ENCODE peak calls at places on chromosomes 1 and 21, in four cellular contexts. One of them, this sample, is unnamed.

GRCh38 chr1:36803870-36804560 is 230.3 kb downstream of the GRIK3 start:
- DNase-seq in tibial artery: no peak
- DNase-seq in fibroblast of mammary gland: no peak
- DNase-seq in cardiac muscle cell: no peak
- DNase-seq in this sample: no peak

GRCh38 chr1:31672988-31673387 is 28.3 kb upstream of the PEF1 start:
- DNase-seq in cardiac muscle cell: no peak
- DNase-seq in tibial artery: peak
- DNase-seq in fibroblast of mammary gland: no peak
- DNase-seq in this sample: no peak

GRCh38 chr1:9413877-9414213 is 121.2 kb downstream of the SPSB1 start:
- DNase-seq in fibroblast of mammary gland: no peak
- DNase-seq in tibial artery: no peak
- DNase-seq in cardiac muscle cell: no peak
- DNase-seq in this sample: no peak

GRCh38 chr1:156689960-156690672 is 12.9 kb upstream of the NES start:
- DNase-seq in fibroblast of mammary gland: peak
- DNase-seq in cardiac muscle cell: peak
- DNase-seq in tibial artery: no peak
- DNase-seq in this sample: no peak

GRCh38 chr1:243346481-243346880 is 90.6 kb downstream of the SDCCAG8 start:
- DNase-seq in fibroblast of mammary gland: no peak
- DNase-seq in cardiac muscle cell: no peak
- DNase-seq in tibial artery: no peak
- DNase-seq in this sample: no peak

GRCh38 chr1:20250346-20250989 is 40.2 kb upstream of the VWA5B1 start:
- DNase-seq in cardiac muscle cell: peak
- DNase-seq in fibroblast of mammary gland: peak
- DNase-seq in tibial artery: no peak
- DNase-seq in this sample: no peak

GRCh38 chr1:222347627-222348026 is 200.3 kb downstream of the HHIPL2 start:
- DNase-seq in fibroblast of mammary gland: no peak
- DNase-seq in cardiac muscle cell: no peak
- DNase-seq in tibial artery: no peak
- DNase-seq in this sample: no peak

GRCh38 chr1:228154021-228154684 is 4.4 kb downstream of the GJC2 start:
- DNase-seq in cardiac muscle cell: no peak
- DNase-seq in fibroblast of mammary gland: no peak
- DNase-seq in tibial artery: peak
- DNase-seq in this sample: no peak

GRCh38 chr1:45621501-45621836 is 2.4 kb downstream of the CCDC17 start:
- DNase-seq in cardiac muscle cell: no peak
- DNase-seq in tibial artery: no peak
- DNase-seq in fibroblast of mammary gland: no peak
- DNase-seq in this sample: no peak

GRCh38 chr1:169288011-169288414 is 79.6 kb downstream of the NME7 start:
- DNase-seq in fibroblast of mammary gland: no peak
- DNase-seq in cardiac muscle cell: peak
- DNase-seq in tibial artery: no peak
- DNase-seq in this sample: no peak
- TF ChIP-seq CTCF in fibroblast of mammary gland: no peak
- TF ChIP-seq CTCF in cardiac muscle cell: no peak
- TF ChIP-seq CTCF in tibial artery: no peak
- TF ChIP-seq CTCF in this sample: no peak

GRCh38 chr1:93738075-93738622 is 56.5 kb upstream of the BCAR3 start:
- DNase-seq in fibroblast of mammary gland: peak
- DNase-seq in tibial artery: no peak
- DNase-seq in cardiac muscle cell: peak
- DNase-seq in this sample: no peak

GRCh38 chr1:93738926-93739325 is 57.3 kb upstream of the BCAR3 start:
- DNase-seq in fibroblast of mammary gland: no peak
- DNase-seq in tibial artery: no peak
- DNase-seq in cardiac muscle cell: no peak
- DNase-seq in this sample: no peak

GRCh38 chr1:93734999-93735398 is 53.4 kb upstream of the BCAR3 start:
- DNase-seq in fibroblast of mammary gland: peak
- DNase-seq in cardiac muscle cell: no peak
- DNase-seq in tibial artery: no peak
- DNase-seq in this sample: no peak

GRCh38 chr1:93733340-93733739 is 51.7 kb upstream of the BCAR3 start:
- DNase-seq in tibial artery: no peak
- DNase-seq in fibroblast of mammary gland: no peak
- DNase-seq in cardiac muscle cell: no peak
- DNase-seq in this sample: no peak

DNA sequence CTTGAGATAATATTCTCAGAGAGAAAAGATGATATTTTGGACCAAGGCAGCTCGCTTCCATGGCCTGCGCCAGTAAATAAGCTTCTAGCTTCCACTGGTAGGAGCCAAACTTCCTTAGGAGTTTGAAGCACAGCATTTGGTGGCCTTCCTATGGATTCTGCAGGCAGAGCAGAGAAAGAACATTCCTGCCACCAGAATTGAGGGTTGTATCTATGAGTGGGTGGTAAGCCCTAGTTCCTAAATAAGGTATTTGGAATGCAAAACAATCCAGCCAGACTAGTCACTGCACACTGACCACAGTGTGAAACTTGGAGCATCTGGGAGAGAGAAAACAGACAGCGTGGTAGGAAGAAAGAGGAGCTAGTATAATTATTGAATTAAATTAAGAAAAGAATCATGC is 54.1 kb upstream of the BCAR3 start:
- DNase-seq in fibroblast of mammary gland: peak
- DNase-seq in cardiac muscle cell: peak
- DNase-seq in tibial artery: no peak
- DNase-seq in this sample: no peak
- TF ChIP-seq CTCF in fibroblast of mammary gland: peak
- TF ChIP-seq CTCF in cardiac muscle cell: peak
- TF ChIP-seq CTCF in tibial artery: no peak
- TF ChIP-seq CTCF in this sample: no peak

DNA sequence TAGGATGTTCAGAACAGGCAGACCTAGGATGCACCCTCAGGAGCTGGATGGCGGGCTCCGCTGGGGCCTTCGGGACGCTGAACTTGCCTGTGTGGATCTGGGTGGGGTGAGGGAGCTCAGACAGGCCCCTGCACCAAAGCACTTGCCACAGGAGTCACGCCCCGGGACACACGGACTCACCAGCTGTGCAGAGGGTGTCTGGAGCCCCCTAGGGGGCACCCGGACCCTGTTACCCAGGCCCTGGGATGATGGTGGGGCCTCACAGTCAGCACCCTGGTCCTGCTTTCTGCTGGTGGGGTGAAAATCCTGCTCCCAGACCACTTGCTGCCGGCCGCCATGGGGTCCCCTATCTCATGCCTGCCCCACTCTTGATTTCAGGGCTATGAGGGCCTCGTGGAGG is 10.8 kb downstream of the PFKL start:
- DNase-seq in fibroblast of mammary gland: no peak
- DNase-seq in cardiac muscle cell: no peak
- DNase-seq in tibial artery: no peak
- DNase-seq in this sample: no peak
- TF ChIP-seq CTCF in fibroblast of mammary gland: no peak
- TF ChIP-seq CTCF in cardiac muscle cell: no peak
- TF ChIP-seq CTCF in tibial artery: no peak
- TF ChIP-seq CTCF in this sample: no peak

GRCh38 chr1:47972864-47973437 is 24.2 kb downstream of the TRABD2B start:
- DNase-seq in tibial artery: no peak
- DNase-seq in fibroblast of mammary gland: no peak
- DNase-seq in cardiac muscle cell: no peak
- DNase-seq in this sample: no peak
- TF ChIP-seq CTCF in tibial artery: no peak
- TF ChIP-seq CTCF in fibroblast of mammary gland: peak
- TF ChIP-seq CTCF in cardiac muscle cell: peak
- TF ChIP-seq CTCF in this sample: peak

GRCh38 chr21:35400233-35400939 is 351.3 kb upstream of the RUNX1 start:
- DNase-seq in fibroblast of mammary gland: peak
- DNase-seq in tibial artery: no peak
- DNase-seq in cardiac muscle cell: peak
- DNase-seq in this sample: no peak
- TF ChIP-seq CTCF in fibroblast of mammary gland: peak
- TF ChIP-seq CTCF in tibial artery: peak
- TF ChIP-seq CTCF in cardiac muscle cell: peak
- TF ChIP-seq CTCF in this sample: peak

This sample was measured in neural crest cell.